ENCODE peak calls at places on chromosomes 16 and 17, in four cellular contexts. One of them, this sample, is unnamed.

GRCh38 chr16:21217121-21217520 is 5.7 kb upstream of the ZP2 start:
- DNase-seq in K562: no peak
- DNase-seq in HCT116: no peak
- DNase-seq in HepG2: no peak
- DNase-seq in this sample: no peak

GRCh38 chr17:3732171-3732570 is 8.5 kb downstream of the HASPIN start:
- DNase-seq in K562: no peak
- DNase-seq in HCT116: no peak
- DNase-seq in HepG2: peak
- DNase-seq in this sample: no peak

GRCh38 chr17:57004944-57005579 is 27.1 kb downstream of the SCPEP1 start:
- DNase-seq in K562: peak
- DNase-seq in HepG2: no peak
- DNase-seq in HCT116: no peak
- DNase-seq in this sample: no peak

GRCh38 chr16:88576307-88576706 is 6.1 kb downstream of the ZC3H18 start:
- DNase-seq in HepG2: no peak
- DNase-seq in HCT116: no peak
- DNase-seq in K562: no peak
- DNase-seq in this sample: no peak

GRCh38 chr17:80447790-80448189 is 28.6 kb downstream of the NPTX1 start:
- DNase-seq in K562: no peak
- DNase-seq in HepG2: no peak
- DNase-seq in HCT116: no peak
- DNase-seq in this sample: no peak

GRCh38 chr17:27565874-27566672 is 64.9 kb upstream of the LGALS9 start:
- DNase-seq in HepG2: no peak
- DNase-seq in HCT116: no peak
- DNase-seq in K562: no peak
- DNase-seq in this sample: no peak

GRCh38 chr17:40174528-40174927 is 2.7 kb upstream of the RAPGEFL1 start:
- DNase-seq in HCT116: no peak
- DNase-seq in K562: no peak
- DNase-seq in HepG2: no peak
- DNase-seq in this sample: no peak

GRCh38 chr17:73620414-73620813 is 23.8 kb downstream of the SDK2 start:
- DNase-seq in K562: no peak
- DNase-seq in HCT116: no peak
- DNase-seq in HepG2: no peak
- DNase-seq in this sample: no peak

GRCh38 chr17:41366070-41366469 is 3.5 kb downstream of the KRT33B start:
- DNase-seq in K562: no peak
- DNase-seq in HepG2: no peak
- DNase-seq in HCT116: no peak
- DNase-seq in this sample: no peak

GRCh38 chr17:41363881-41364280 is 5.7 kb downstream of the KRT33B start:
- DNase-seq in K562: no peak
- DNase-seq in HCT116: no peak
- DNase-seq in HepG2: no peak
- DNase-seq in this sample: no peak

GRCh38 chr17:41354538-41354937 is 3.9 kb upstream of the KRT33A start:
- DNase-seq in HCT116: no peak
- DNase-seq in HepG2: no peak
- DNase-seq in K562: no peak
- DNase-seq in this sample: no peak

DNA sequence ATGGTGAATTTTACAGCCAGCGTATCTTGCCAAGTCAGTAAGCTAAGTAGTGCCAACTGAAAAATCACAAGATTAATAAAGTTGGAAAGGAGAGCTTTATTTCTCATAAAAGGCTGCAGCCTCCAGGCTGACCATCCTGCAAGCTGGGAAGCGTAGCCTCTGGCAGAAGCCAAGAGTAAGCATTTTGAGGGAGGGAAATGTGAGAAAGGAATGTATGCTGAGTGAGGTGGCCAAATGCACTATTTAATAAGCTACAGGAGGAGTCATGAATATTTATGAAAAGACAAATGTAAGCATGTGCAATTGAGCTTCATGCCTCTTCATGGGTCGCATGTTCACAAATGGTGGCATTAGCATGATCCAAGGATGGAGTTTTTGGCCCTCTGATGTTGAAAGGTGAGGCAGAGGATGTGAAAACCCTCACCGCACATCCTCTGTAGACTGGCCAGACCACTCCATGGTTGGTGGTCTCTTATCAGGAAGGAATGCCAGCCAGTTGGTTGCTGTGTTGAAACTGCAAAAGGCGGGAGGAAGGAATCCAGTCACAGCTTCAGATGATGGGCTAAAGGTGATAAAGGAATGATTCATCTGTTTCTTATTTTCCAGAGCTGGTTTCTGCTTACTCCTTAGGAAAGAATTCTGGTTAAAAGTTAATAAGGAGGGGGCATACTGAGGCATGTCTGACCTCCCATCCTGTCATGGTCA is 9.2 kb downstream of the KRT33B start:
- DNase-seq in K562: no peak
- DNase-seq in HepG2: no peak
- DNase-seq in HCT116: no peak
- DNase-seq in this sample: no peak
- TF ChIP-seq TCF7L2 in K562: no peak
- TF ChIP-seq TCF7L2 in HepG2: no peak
- TF ChIP-seq TCF7L2 in HCT116: no peak
- TF ChIP-seq TCF7L2 in this sample: no peak

DNA sequence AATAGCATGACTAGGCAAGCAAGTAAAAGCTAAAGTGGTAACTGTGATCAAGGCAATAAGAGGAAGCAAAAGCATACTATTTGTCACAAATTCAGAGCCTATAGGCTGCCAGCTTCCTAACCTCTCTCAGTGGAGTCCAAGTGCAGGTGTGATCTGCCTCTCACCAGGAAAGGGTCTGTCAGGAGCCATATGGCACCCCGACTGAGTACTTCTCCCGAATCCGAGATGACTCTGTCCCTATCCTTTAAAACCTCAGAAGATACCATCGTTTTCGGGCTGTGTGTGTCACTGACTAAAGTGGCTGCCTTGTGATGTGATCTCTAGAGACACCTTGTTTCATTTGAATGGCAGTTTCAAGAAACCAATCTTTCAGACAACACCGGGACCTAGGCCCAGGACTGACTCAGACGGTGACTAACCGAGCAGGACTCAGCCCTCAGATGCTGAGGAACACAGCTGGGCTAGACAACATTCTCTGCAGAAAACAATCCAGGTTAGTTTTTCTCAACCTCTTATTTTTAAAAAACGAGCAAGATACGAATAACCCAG is 63.6 kb downstream of the SMG6 start:
- DNase-seq in HCT116: no peak
- DNase-seq in K562: no peak
- DNase-seq in HepG2: no peak
- DNase-seq in this sample: peak
- TF ChIP-seq TCF7L2 in HCT116: no peak
- TF ChIP-seq TCF7L2 in K562: no peak
- TF ChIP-seq TCF7L2 in HepG2: no peak
- TF ChIP-seq TCF7L2 in this sample: no peak

GRCh38 chr17:29241015-29241963 is 5.4 kb upstream of the CRYBA1 start:
- DNase-seq in HepG2: peak
- DNase-seq in HCT116: peak
- DNase-seq in K562: no peak
- DNase-seq in this sample: peak

GRCh38 chr17:29237476-29238132 is 9.1 kb upstream of the CRYBA1 start:
- DNase-seq in HepG2: no peak
- DNase-seq in K562: no peak
- DNase-seq in HCT116: peak
- DNase-seq in this sample: no peak

GRCh38 chr17:29240477-29240876 is 6.2 kb upstream of the CRYBA1 start:
- DNase-seq in HCT116: no peak
- DNase-seq in HepG2: no peak
- DNase-seq in K562: no peak
- DNase-seq in this sample: no peak

GRCh38 chr17:29235904-29236303 is 10.8 kb upstream of the CRYBA1 start:
- DNase-seq in K562: no peak
- DNase-seq in HCT116: no peak
- DNase-seq in HepG2: no peak
- DNase-seq in this sample: no peak

GRCh38 chr17:29238133-29238850 is 8.4 kb upstream of the CRYBA1 start:
- DNase-seq in HepG2: no peak
- DNase-seq in K562: no peak
- DNase-seq in HCT116: no peak
- DNase-seq in this sample: no peak
- TF ChIP-seq TCF7L2 in HepG2: no peak
- TF ChIP-seq TCF7L2 in K562: no peak
- TF ChIP-seq TCF7L2 in HCT116: no peak
- TF ChIP-seq TCF7L2 in this sample: no peak

GRCh38 chr17:6752068-6752909 is 3.6 kb upstream of the XAF1 start:
- DNase-seq in HCT116: no peak
- DNase-seq in K562: no peak
- DNase-seq in HepG2: peak
- DNase-seq in this sample: no peak

GRCh38 chr17:6755731-6756184 is at the start of gene XAF1:
- DNase-seq in K562: no peak
- DNase-seq in HCT116: no peak
- DNase-seq in HepG2: no peak
- DNase-seq in this sample: no peak

GRCh38 chr17:6755281-6755680 is 565 bp upstream of the XAF1 start:
- DNase-seq in K562: no peak
- DNase-seq in HepG2: no peak
- DNase-seq in HCT116: no peak
- DNase-seq in this sample: no peak

GRCh38 chr17:6753565-6753964 is 2.3 kb upstream of the XAF1 start:
- DNase-seq in K562: no peak
- DNase-seq in HCT116: no peak
- DNase-seq in HepG2: no peak
- DNase-seq in this sample: no peak

GRCh38 chr17:6753006-6753445 is 2.8 kb upstream of the XAF1 start:
- DNase-seq in HCT116: no peak
- DNase-seq in HepG2: peak
- DNase-seq in K562: no peak
- DNase-seq in this sample: no peak
- TF ChIP-seq TCF7L2 in HCT116: no peak
- TF ChIP-seq TCF7L2 in HepG2: no peak
- TF ChIP-seq TCF7L2 in K562: no peak
- TF ChIP-seq TCF7L2 in this sample: no peak

GRCh38 chr16:84600343-84601229 is 17.3 kb downstream of the COTL1 start:
- DNase-seq in K562: no peak
- DNase-seq in HepG2: no peak
- DNase-seq in HCT116: no peak
- DNase-seq in this sample: no peak
- TF ChIP-seq TCF7L2 in K562: no peak
- TF ChIP-seq TCF7L2 in HepG2: no peak
- TF ChIP-seq TCF7L2 in HCT116: no peak
- TF ChIP-seq TCF7L2 in this sample: no peak

GRCh38 chr17:43350888-43351361 is 47.9 kb upstream of the ARL4D start:
- DNase-seq in HepG2: no peak
- DNase-seq in K562: no peak
- DNase-seq in HCT116: no peak
- DNase-seq in this sample: no peak

GRCh38 chr17:43349142-43349541 is 49.7 kb upstream of the ARL4D start:
- DNase-seq in HCT116: no peak
- DNase-seq in HepG2: no peak
- DNase-seq in K562: no peak
- DNase-seq in this sample: no peak

GRCh38 chr17:43353364-43353763 is 45.4 kb upstream of the ARL4D start:
- DNase-seq in HepG2: no peak
- DNase-seq in HCT116: no peak
- DNase-seq in K562: no peak
- DNase-seq in this sample: no peak

GRCh38 chr17:43352579-43352978 is 46.2 kb upstream of the ARL4D start:
- DNase-seq in K562: no peak
- DNase-seq in HCT116: no peak
- DNase-seq in HepG2: no peak
- DNase-seq in this sample: no peak

DNA sequence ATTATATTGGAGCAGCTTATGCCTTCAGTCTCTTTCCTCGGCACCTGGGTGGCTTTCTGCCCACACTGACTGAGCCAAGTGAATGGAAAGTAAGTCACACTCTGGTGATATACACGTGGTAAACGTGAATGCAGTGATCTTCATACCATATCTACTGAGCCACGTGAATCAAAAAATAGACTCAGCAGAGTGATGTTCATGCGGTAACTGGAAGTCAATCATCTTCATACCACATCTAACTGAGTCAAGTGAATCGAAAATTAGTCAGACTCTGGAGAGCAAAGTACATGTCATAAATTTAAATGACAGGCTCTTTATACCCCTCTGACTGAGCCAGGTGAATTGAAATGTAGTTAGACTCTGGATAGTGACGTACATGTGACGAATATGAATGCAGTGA is 47.1 kb upstream of the ARL4D start:
- DNase-seq in HepG2: no peak
- DNase-seq in HCT116: no peak
- DNase-seq in K562: no peak
- DNase-seq in this sample: no peak
- TF ChIP-seq TCF7L2 in HepG2: no peak
- TF ChIP-seq TCF7L2 in HCT116: no peak
- TF ChIP-seq TCF7L2 in K562: no peak
- TF ChIP-seq TCF7L2 in this sample: no peak

GRCh38 chr17:72466606-72467005 is 345.8 kb downstream of the SOX9 start:
- DNase-seq in HCT116: no peak
- DNase-seq in HepG2: no peak
- DNase-seq in K562: no peak
- DNase-seq in this sample: no peak

GRCh38 chr17:72467841-72468653 is 347.2 kb downstream of the SOX9 start:
- DNase-seq in HepG2: no peak
- DNase-seq in K562: no peak
- DNase-seq in HCT116: no peak
- DNase-seq in this sample: no peak

GRCh38 chr17:72463287-72464102 is 342.7 kb downstream of the SOX9 start:
- DNase-seq in K562: no peak
- DNase-seq in HepG2: no peak
- DNase-seq in HCT116: no peak
- DNase-seq in this sample: no peak

GRCh38 chr17:72465191-72466024 is 344.6 kb downstream of the SOX9 start:
- DNase-seq in K562: no peak
- DNase-seq in HCT116: peak
- DNase-seq in HepG2: peak
- DNase-seq in this sample: peak

GRCh38 chr17:72466199-72466598 is 345.4 kb downstream of the SOX9 start:
- DNase-seq in HepG2: peak
- DNase-seq in K562: no peak
- DNase-seq in HCT116: no peak
- DNase-seq in this sample: no peak
- TF ChIP-seq TCF7L2 in HepG2: no peak
- TF ChIP-seq TCF7L2 in K562: no peak
- TF ChIP-seq TCF7L2 in HCT116: no peak
- TF ChIP-seq TCF7L2 in this sample: no peak

This sample was measured in Panc1.